ENCODE peak calls at places on chromosomes 4 and X, in four cellular contexts. L is body of pancreas, C is thyroid gland, B is left ventricle myocardium inferior. H is an unnamed sample.

GRCh38 chr4:47674173-47674572 is 163.7 kb downstream of the CORIN start:
- DNase-seq in B (no peak), C (no peak), L (no peak), H (no peak)

GRCh38 chrX:17405225-17405969 is 30.4 kb downstream of the NHS start:
- DNase-seq in L (no peak), B (no peak), C (no peak), H (no peak)

GRCh38 chrX:80174925-80175574 is 160.5 kb downstream of the TBX22 start:
- DNase-seq in L (peak), B (peak), C (peak), H (no peak)

GRCh38 chr4:76690091-76690905 is 207.6 kb downstream of the SOWAHB start:
- DNase-seq in C (no peak), B (no peak), L (peak), H (no peak)

GRCh38 chrX:150094996-150095395 is 156.7 kb upstream of the EOLA2 start:
- DNase-seq in B (no peak), C (no peak), L (no peak), H (no peak)

GRCh38 chrX:149462849-149463248 is 42.3 kb downstream of the IDS start:
- DNase-seq in C (no peak), B (no peak), L (no peak), H (no peak)

GRCh38 chr4:2714071-2714770 is 41.9 kb downstream of the TNIP2 start:
- DNase-seq in B (peak), L (peak), C (peak), H (no peak)

GRCh38 chr4:52172166-52172565 is 121.1 kb downstream of the SPATA18 start:
- DNase-seq in C (no peak), L (no peak), B (no peak), H (no peak)

GRCh38 chr4:137660211-137660610 is 127.9 kb upstream of the PCDH18 start:
- DNase-seq in C (no peak), B (no peak), L (no peak), H (no peak)

GRCh38 chr4:138507527-138507926 is 265.4 kb upstream of the SLC7A11 start:
- DNase-seq in C (no peak), L (no peak), B (no peak), H (no peak)

GRCh38 chrX:102711872-102712215 is 404 bp upstream of the GPRASP2 start:
- DNase-seq in L (no peak), C (no peak), B (no peak), H (no peak)

GRCh38 chr4:100098011-100098545 is 92.2 kb downstream of the DDIT4L start:
- DNase-seq in C (no peak), L (no peak), B (no peak), H (no peak)

GRCh38 chr4:7806080-7806630 is 133.5 kb downstream of the AFAP1 start:
- DNase-seq in L (peak), C (peak), B (peak), H (peak)

GRCh38 chr4:53273726-53274125 is 92.1 kb downstream of the SCFD2 start:
- DNase-seq in C (no peak), L (no peak), B (no peak), H (no peak)

GRCh38 chr4:139530833-139531427 is 25.1 kb downstream of the SETD7 start:
- DNase-seq in B (no peak), L (peak), C (peak), H (no peak)

GRCh38 chrX:31331928-31332327 is 260.1 kb upstream of the FTHL17 start:
- DNase-seq in L (peak), B (no peak), C (no peak), H (no peak)

GRCh38 chr4:8110071-8110986 is 48.3 kb downstream of the ABLIM2 start:
- DNase-seq in L (no peak), C (no peak), B (no peak), H (no peak)

GRCh38 chrX:69387559-69388487 is 116.3 kb upstream of the NALF2 start:
- DNase-seq in L (peak), B (peak), C (peak), H (peak)

GRCh38 chr4:52657630-52658501 is 1.2 kb downstream of the USP46 start:
- DNase-seq in C (peak), B (no peak), L (peak), H (peak)

GRCh38 chrX:24266996-24267395 is 46.9 kb downstream of the SUPT20HL2 start:
- DNase-seq in B (no peak), L (no peak), C (no peak), H (no peak)

GRCh38 chrX:124342174-124342867 is 4.0 kb upstream of the SH2D1A start:
- DNase-seq in B (no peak), L (no peak), C (no peak), H (no peak)

GRCh38 chr4:22237155-22237751 is 278.6 kb downstream of the ADGRA3 start:
- DNase-seq in C (peak), L (peak), B (no peak), H (peak)

GRCh38 chr4:113141901-113142346 is 92.5 kb downstream of the ANK2 start:
- DNase-seq in B (no peak), C (no peak), L (peak), H (peak)

GRCh38 chr4:13492752-13493151 is 8.6 kb upstream of the RAB28 start:
- DNase-seq in C (no peak), L (no peak), B (no peak), H (no peak)

GRCh38 chrX:40130207-40130606 is 32.4 kb upstream of the BCOR start:
- DNase-seq in L (no peak), C (no peak), B (no peak), H (no peak)

GRCh38 chr4:35556387-35556786 is 687.9 kb downstream of the ARAP2 start:
- DNase-seq in B (no peak), C (no peak), L (no peak), H (no peak)

GRCh38 chr4:38926917-38927316 is 59.3 kb downstream of the FAM114A1 start:
- DNase-seq in L (no peak), B (no peak), C (no peak), H (no peak)

GRCh38 chr4:185683222-185683621 is 128.8 kb downstream of the SORBS2 start:
- DNase-seq in L (no peak), C (no peak), B (no peak), H (no peak)

GRCh38 chr4:139852612-139853269 is 187.1 kb downstream of the MGST2 start:
- DNase-seq in C (no peak), L (no peak), B (no peak), H (no peak)

GRCh38 chrX:2272337-2272736 is 228.4 kb downstream of the DHRSX start:
- DNase-seq in C (no peak), L (no peak), B (no peak), H (no peak)

GRCh38 chr4:188428935-188429334 is 289.7 kb downstream of the TRIML1 start:
- DNase-seq in C (no peak), L (peak), B (no peak), H (no peak)

GRCh38 chr4:3645711-3646221 is 113.5 kb upstream of the LRPAP1 start:
- DNase-seq in B (no peak), L (no peak), C (no peak), H (no peak)

DNA sequence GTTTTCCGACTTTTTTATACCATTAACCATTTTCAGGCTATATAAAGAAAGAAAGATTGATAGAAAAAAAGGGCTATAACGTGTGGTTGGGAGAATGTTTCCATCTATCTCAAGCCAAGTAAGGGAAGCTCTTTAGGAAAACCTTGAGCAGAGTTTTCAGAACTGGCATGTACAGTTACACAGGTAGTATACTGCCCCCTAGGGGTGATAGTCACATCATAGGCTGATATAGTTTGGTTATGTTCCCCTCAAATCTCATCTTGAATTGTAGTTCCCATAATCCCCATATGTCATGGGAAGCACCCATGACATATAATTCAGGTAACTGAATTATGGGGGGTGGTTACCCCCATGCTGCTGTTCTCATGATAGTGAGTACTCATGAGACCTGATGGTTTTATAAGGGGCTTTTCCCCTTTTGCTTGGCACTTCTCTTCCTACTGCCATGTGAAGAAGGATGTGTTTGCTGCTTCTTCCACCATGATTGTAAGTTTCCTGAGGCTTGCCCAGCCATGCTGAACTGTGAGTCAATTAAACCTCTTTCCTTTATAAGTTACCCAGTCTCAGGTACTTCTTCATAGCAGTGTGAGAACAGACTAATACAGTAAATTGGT is 186.8 kb downstream of the TMA16 start:
- DNase-seq in L (peak), B (no peak), C (no peak), H (no peak)
- TF ChIP-seq CTCF in L (peak), B (peak), C (no peak), H (peak)

GRCh38 chrX:10725071-10725470 is 104.7 kb upstream of the MID1 start:
- DNase-seq in L (no peak), B (no peak), C (no peak), H (no peak)
- TF ChIP-seq CTCF in L (no peak), B (peak), C (no peak), H (no peak)

GRCh38 chr4:876780-877179 is 50.9 kb upstream of the CPLX1 start:
- DNase-seq in L (no peak), C (no peak), B (no peak), H (no peak)
- TF ChIP-seq CTCF in L (no peak), C (no peak), B (no peak), H (no peak)

DNA sequence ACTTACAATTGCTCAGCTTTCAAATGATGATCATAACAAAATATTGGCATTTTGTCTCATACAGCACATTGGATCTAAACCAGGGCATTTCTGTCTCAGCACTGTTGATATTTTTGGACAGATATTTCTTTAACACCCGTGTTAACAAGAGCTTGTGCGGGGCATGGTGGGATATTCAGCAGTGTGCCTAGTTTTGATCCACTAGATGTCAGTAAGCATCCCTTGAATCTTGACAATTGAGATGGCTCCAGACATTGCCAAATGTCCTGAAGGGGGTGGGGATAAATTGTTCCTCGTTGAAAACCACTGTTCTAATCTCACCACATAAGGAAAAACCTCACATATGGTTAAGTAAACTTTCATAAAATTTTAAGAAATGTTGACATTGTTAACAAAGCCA is 806.3 kb downstream of the STIM2 start:
- DNase-seq in C (no peak), B (no peak), L (no peak), H (no peak)
- TF ChIP-seq CTCF in C (no peak), B (peak), L (no peak), H (no peak)

DNA sequence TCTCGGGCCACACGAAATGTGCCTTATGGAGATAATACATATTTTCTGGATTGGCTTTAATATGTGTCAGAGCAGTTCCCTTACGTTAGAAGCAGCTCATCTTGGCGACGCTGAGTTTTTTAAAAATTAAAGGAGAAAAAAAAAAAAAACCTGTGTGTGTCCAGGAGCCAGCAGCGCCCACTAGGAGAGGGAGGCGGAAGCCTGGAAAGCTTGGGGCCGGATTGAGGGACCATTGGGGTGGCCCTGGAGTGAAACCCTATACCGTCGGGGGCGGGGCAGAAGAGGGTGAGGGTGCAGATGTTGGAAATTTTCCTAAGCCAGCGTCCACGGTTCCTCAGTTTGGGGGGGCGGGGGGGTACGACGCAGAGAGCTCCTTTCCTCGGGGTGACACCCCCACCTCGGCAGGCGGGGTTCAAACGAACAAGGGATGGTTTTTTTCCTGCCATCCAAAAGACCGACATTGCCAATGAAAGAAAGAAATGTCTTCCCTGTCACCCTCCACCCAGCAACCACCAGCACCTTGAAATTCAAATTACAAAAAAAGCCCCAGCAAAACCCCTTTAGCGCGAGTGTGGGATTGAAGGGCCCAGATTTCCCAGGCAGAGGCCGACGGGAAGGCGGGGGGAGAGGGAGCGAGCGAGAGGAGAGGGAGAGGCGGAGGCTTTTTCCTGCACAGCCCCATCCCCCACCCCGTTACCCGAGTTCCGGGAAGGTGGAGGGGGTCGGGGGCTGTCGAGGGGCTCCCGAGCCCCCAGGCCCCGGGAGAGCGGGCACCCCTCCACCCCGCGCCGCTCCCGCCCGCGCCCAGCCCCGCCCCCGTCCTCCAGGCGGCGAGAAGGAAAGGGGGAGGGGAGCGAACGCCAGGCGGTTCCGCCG is 868 bp downstream of the SMARCA1 start:
- DNase-seq in L (peak), B (peak), C (peak), H (peak)
- TF ChIP-seq CTCF in L (peak), B (no peak), C (no peak), H (peak)

GRCh38 chr4:1346781-1347409 is at the start of gene UVSSA:
- DNase-seq in L (peak), B (peak), C (peak), H (peak)
- TF ChIP-seq CTCF in L (no peak), B (no peak), C (no peak), H (no peak)

H was measured in prostate gland.